ENCODE peak calls at places on chromosomes 13 and 19, in eight cellular contexts. One of them, this sample, is unnamed.

GRCh38 chr19:21569497-21569870 is 64.1 kb downstream of the ZNF429 start:
- DNase-seq in fibroblast of mammary gland: peak
- DNase-seq in adrenal gland: peak
- DNase-seq in fibroblast of the aortic adventitia: no peak
- DNase-seq in psoas muscle: no peak
- DNase-seq in lower leg skin: no peak
- DNase-seq in esophagus squamous epithelium: no peak
- DNase-seq in fibroblast of pulmonary artery: no peak
- DNase-seq in this sample: peak

GRCh38 chr13:29596064-29596418 is 553 bp upstream of the SLC7A1 start:
- DNase-seq in fibroblast of mammary gland: no peak
- DNase-seq in adrenal gland: no peak
- DNase-seq in fibroblast of the aortic adventitia: no peak
- DNase-seq in psoas muscle: no peak
- DNase-seq in lower leg skin: no peak
- DNase-seq in esophagus squamous epithelium: no peak
- DNase-seq in fibroblast of pulmonary artery: no peak
- DNase-seq in this sample: no peak

GRCh38 chr13:80048802-80049201 is 292.1 kb downstream of the SPRY2 start:
- DNase-seq in fibroblast of mammary gland: peak
- DNase-seq in adrenal gland: peak
- DNase-seq in fibroblast of the aortic adventitia: peak
- DNase-seq in psoas muscle: peak
- DNase-seq in lower leg skin: peak
- DNase-seq in esophagus squamous epithelium: peak
- DNase-seq in fibroblast of pulmonary artery: peak
- DNase-seq in this sample: peak

GRCh38 chr13:48346583-48346982 is 43.0 kb downstream of the RB1 start:
- DNase-seq in fibroblast of mammary gland: no peak
- DNase-seq in adrenal gland: no peak
- DNase-seq in fibroblast of the aortic adventitia: no peak
- DNase-seq in psoas muscle: no peak
- DNase-seq in lower leg skin: no peak
- DNase-seq in esophagus squamous epithelium: no peak
- DNase-seq in fibroblast of pulmonary artery: no peak
- DNase-seq in this sample: no peak

GRCh38 chr13:58542530-58542929 is 911.0 kb downstream of the PCDH17 start:
- DNase-seq in fibroblast of mammary gland: no peak
- DNase-seq in adrenal gland: no peak
- DNase-seq in fibroblast of the aortic adventitia: no peak
- DNase-seq in psoas muscle: no peak
- DNase-seq in lower leg skin: no peak
- DNase-seq in esophagus squamous epithelium: no peak
- DNase-seq in fibroblast of pulmonary artery: no peak
- DNase-seq in this sample: no peak

GRCh38 chr13:38180670-38181069 is 169.0 kb upstream of the UFM1 start:
- DNase-seq in fibroblast of mammary gland: no peak
- DNase-seq in adrenal gland: no peak
- DNase-seq in fibroblast of the aortic adventitia: no peak
- DNase-seq in psoas muscle: no peak
- DNase-seq in lower leg skin: no peak
- DNase-seq in esophagus squamous epithelium: no peak
- DNase-seq in fibroblast of pulmonary artery: no peak
- DNase-seq in this sample: peak

GRCh38 chr19:13135068-13136062 is 14.8 kb downstream of the STX10 start:
- DNase-seq in fibroblast of mammary gland: no peak
- DNase-seq in adrenal gland: no peak
- DNase-seq in fibroblast of the aortic adventitia: no peak
- DNase-seq in psoas muscle: no peak
- DNase-seq in lower leg skin: no peak
- DNase-seq in esophagus squamous epithelium: no peak
- DNase-seq in fibroblast of pulmonary artery: no peak
- DNase-seq in this sample: no peak

GRCh38 chr19:10295847-10296591 is 6.3 kb downstream of the ICAM5 start:
- DNase-seq in fibroblast of mammary gland: no peak
- DNase-seq in adrenal gland: no peak
- DNase-seq in fibroblast of the aortic adventitia: no peak
- DNase-seq in psoas muscle: no peak
- DNase-seq in lower leg skin: no peak
- DNase-seq in esophagus squamous epithelium: no peak
- DNase-seq in fibroblast of pulmonary artery: no peak
- DNase-seq in this sample: no peak

GRCh38 chr19:4390862-4391693 is 9.3 kb downstream of the SH3GL1 start:
- DNase-seq in fibroblast of mammary gland: peak
- DNase-seq in adrenal gland: peak
- DNase-seq in fibroblast of the aortic adventitia: peak
- DNase-seq in psoas muscle: peak
- DNase-seq in lower leg skin: no peak
- DNase-seq in esophagus squamous epithelium: no peak
- DNase-seq in fibroblast of pulmonary artery: no peak
- DNase-seq in this sample: peak

GRCh38 chr13:82766732-82767321 is 1115.4 kb downstream of the SLITRK1 start:
- DNase-seq in fibroblast of mammary gland: no peak
- DNase-seq in adrenal gland: no peak
- DNase-seq in fibroblast of the aortic adventitia: no peak
- DNase-seq in psoas muscle: no peak
- DNase-seq in lower leg skin: no peak
- DNase-seq in esophagus squamous epithelium: no peak
- DNase-seq in fibroblast of pulmonary artery: no peak
- DNase-seq in this sample: no peak

GRCh38 chr19:56189785-56190184 is 7.8 kb downstream of the ZSCAN5B start:
- DNase-seq in fibroblast of mammary gland: no peak
- DNase-seq in adrenal gland: no peak
- DNase-seq in fibroblast of the aortic adventitia: no peak
- DNase-seq in psoas muscle: no peak
- DNase-seq in lower leg skin: no peak
- DNase-seq in esophagus squamous epithelium: no peak
- DNase-seq in fibroblast of pulmonary artery: no peak
- DNase-seq in this sample: no peak

GRCh38 chr13:40116008-40116407 is 460.5 kb downstream of the COG6 start:
- DNase-seq in fibroblast of mammary gland: peak
- DNase-seq in adrenal gland: peak
- DNase-seq in fibroblast of the aortic adventitia: peak
- DNase-seq in psoas muscle: no peak
- DNase-seq in lower leg skin: peak
- DNase-seq in esophagus squamous epithelium: no peak
- DNase-seq in fibroblast of pulmonary artery: peak
- DNase-seq in this sample: peak

GRCh38 chr19:45499196-45500180 is 1.2 kb downstream of the PPM1N start:
- DNase-seq in fibroblast of mammary gland: no peak
- DNase-seq in adrenal gland: no peak
- DNase-seq in fibroblast of the aortic adventitia: no peak
- DNase-seq in psoas muscle: peak
- DNase-seq in lower leg skin: no peak
- DNase-seq in esophagus squamous epithelium: no peak
- DNase-seq in fibroblast of pulmonary artery: no peak
- DNase-seq in this sample: peak

GRCh38 chr13:95304446-95304845 is 3.2 kb upstream of the ABCC4 start:
- DNase-seq in fibroblast of mammary gland: no peak
- DNase-seq in adrenal gland: no peak
- DNase-seq in fibroblast of the aortic adventitia: no peak
- DNase-seq in psoas muscle: no peak
- DNase-seq in lower leg skin: no peak
- DNase-seq in esophagus squamous epithelium: no peak
- DNase-seq in fibroblast of pulmonary artery: no peak
- DNase-seq in this sample: no peak

DNA sequence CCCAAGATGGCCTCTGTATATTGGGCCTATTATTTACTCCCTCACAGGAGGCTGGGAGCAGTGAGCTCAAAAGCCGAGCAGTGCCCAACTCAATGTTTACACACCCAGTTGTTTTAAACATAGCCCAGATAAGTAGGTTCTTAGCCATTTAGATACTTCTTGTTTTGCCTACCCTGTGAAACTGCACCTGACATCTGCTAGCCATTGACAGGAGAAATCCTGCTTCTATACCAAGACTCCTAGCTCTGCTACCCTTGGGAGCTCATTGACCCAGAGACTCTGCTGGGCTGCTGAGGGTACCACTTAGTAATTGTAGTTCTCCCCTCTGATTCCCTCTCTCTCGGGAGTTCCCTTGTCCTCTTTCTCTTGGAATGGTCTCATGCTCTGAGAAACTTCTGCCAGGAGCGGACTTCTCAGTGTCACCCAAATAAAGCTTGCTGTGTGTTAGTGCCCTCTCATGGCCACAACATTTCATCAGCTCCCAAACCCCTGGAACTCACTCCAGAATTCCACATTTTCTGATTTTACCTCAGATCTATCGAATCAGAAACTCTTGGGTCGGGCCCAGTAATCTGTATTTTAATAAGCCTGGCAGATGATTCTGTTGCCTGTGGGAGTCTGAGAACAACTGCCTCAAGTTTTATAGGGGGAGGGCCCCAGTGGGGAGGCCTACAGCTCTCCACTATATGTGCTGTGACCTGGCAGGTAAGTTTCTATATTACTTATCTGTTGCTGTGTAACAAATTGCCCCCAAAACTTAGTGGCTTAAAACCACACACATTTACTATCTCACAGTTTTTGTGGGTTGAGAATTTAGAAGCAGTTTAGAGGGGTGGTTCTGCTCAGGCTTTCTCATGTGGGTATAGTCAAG is 221.1 kb downstream of the TDRD3 start:
- DNase-seq in fibroblast of mammary gland: peak
- DNase-seq in adrenal gland: no peak
- DNase-seq in fibroblast of the aortic adventitia: peak
- DNase-seq in psoas muscle: no peak
- DNase-seq in lower leg skin: no peak
- DNase-seq in esophagus squamous epithelium: no peak
- DNase-seq in fibroblast of pulmonary artery: peak
- DNase-seq in this sample: peak
- TF ChIP-seq CTCF in fibroblast of mammary gland: peak
- TF ChIP-seq CTCF in adrenal gland: peak
- TF ChIP-seq CTCF in fibroblast of the aortic adventitia: peak
- TF ChIP-seq CTCF in psoas muscle: no peak
- TF ChIP-seq CTCF in lower leg skin: no peak
- TF ChIP-seq CTCF in esophagus squamous epithelium: peak
- TF ChIP-seq CTCF in fibroblast of pulmonary artery: peak
- TF ChIP-seq CTCF in this sample: peak

GRCh38 chr19:1790054-1790762 is 21.9 kb downstream of the ATP8B3 start:
- DNase-seq in fibroblast of mammary gland: no peak
- DNase-seq in adrenal gland: no peak
- DNase-seq in fibroblast of the aortic adventitia: no peak
- DNase-seq in psoas muscle: no peak
- DNase-seq in lower leg skin: no peak
- DNase-seq in esophagus squamous epithelium: no peak
- DNase-seq in fibroblast of pulmonary artery: no peak
- DNase-seq in this sample: no peak
- H3K4me3 ChIP-seq in fibroblast of mammary gland: no peak
- H3K4me3 ChIP-seq in adrenal gland: no peak
- H3K4me3 ChIP-seq in fibroblast of the aortic adventitia: no peak
- H3K4me3 ChIP-seq in psoas muscle: peak
- H3K4me3 ChIP-seq in lower leg skin: no peak
- H3K4me3 ChIP-seq in esophagus squamous epithelium: peak
- H3K4me3 ChIP-seq in fibroblast of pulmonary artery: no peak
- H3K4me3 ChIP-seq in this sample: no peak

GRCh38 chr19:48992571-48993174 is 436 bp downstream of the GYS1 start:
- DNase-seq in fibroblast of mammary gland: no peak
- DNase-seq in adrenal gland: peak
- DNase-seq in fibroblast of the aortic adventitia: no peak
- DNase-seq in psoas muscle: no peak
- DNase-seq in lower leg skin: no peak
- DNase-seq in esophagus squamous epithelium: no peak
- DNase-seq in fibroblast of pulmonary artery: no peak
- DNase-seq in this sample: no peak

GRCh38 chr19:48991011-48991609 is 2.0 kb downstream of the GYS1 start:
- DNase-seq in fibroblast of mammary gland: no peak
- DNase-seq in adrenal gland: no peak
- DNase-seq in fibroblast of the aortic adventitia: no peak
- DNase-seq in psoas muscle: no peak
- DNase-seq in lower leg skin: no peak
- DNase-seq in esophagus squamous epithelium: no peak
- DNase-seq in fibroblast of pulmonary artery: no peak
- DNase-seq in this sample: no peak

GRCh38 chr19:48991823-48992570 is 1.1 kb downstream of the GYS1 start:
- DNase-seq in fibroblast of mammary gland: peak
- DNase-seq in adrenal gland: peak
- DNase-seq in fibroblast of the aortic adventitia: peak
- DNase-seq in psoas muscle: peak
- DNase-seq in lower leg skin: peak
- DNase-seq in esophagus squamous epithelium: no peak
- DNase-seq in fibroblast of pulmonary artery: peak
- DNase-seq in this sample: peak

GRCh38 chr19:48994035-48994386 is 324 bp downstream of the RUVBL2 start:
- DNase-seq in fibroblast of mammary gland: no peak
- DNase-seq in adrenal gland: no peak
- DNase-seq in fibroblast of the aortic adventitia: no peak
- DNase-seq in psoas muscle: no peak
- DNase-seq in lower leg skin: peak
- DNase-seq in esophagus squamous epithelium: no peak
- DNase-seq in fibroblast of pulmonary artery: no peak
- DNase-seq in this sample: no peak

GRCh38 chr19:48993175-48994034 is at the start of the genes GYS1 and RUVBL2:
- DNase-seq in fibroblast of mammary gland: peak
- DNase-seq in adrenal gland: peak
- DNase-seq in fibroblast of the aortic adventitia: peak
- DNase-seq in psoas muscle: peak
- DNase-seq in lower leg skin: peak
- DNase-seq in esophagus squamous epithelium: peak
- DNase-seq in fibroblast of pulmonary artery: peak
- DNase-seq in this sample: peak
- TF ChIP-seq CTCF in fibroblast of mammary gland: peak
- TF ChIP-seq CTCF in adrenal gland: peak
- TF ChIP-seq CTCF in fibroblast of the aortic adventitia: peak
- TF ChIP-seq CTCF in psoas muscle: peak
- TF ChIP-seq CTCF in lower leg skin: peak
- TF ChIP-seq CTCF in esophagus squamous epithelium: peak
- TF ChIP-seq CTCF in fibroblast of pulmonary artery: peak
- TF ChIP-seq CTCF in this sample: peak

DNA sequence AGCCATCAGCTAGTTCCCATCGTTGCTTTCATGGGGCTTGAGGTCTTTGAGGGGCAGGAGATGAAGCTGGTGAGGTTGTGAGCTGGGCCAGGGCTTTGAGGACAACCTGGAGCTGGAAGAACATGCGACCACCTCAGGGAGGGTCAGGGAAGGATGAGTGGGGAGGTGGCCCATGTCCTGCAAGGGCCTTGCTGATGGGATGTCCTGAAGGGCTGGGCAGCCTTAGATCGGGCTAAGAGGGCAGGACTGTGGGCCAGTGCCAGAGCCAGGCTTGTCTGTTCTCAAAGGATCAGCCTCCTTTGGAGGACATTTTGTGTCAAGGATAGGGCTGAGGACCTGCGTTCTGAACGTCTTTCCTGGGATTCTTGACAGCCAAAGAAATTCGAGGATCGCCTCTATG is 10.5 kb downstream of the CYTH2 start:
- DNase-seq in fibroblast of mammary gland: no peak
- DNase-seq in adrenal gland: no peak
- DNase-seq in fibroblast of the aortic adventitia: no peak
- DNase-seq in psoas muscle: peak
- DNase-seq in lower leg skin: no peak
- DNase-seq in esophagus squamous epithelium: no peak
- DNase-seq in fibroblast of pulmonary artery: no peak
- DNase-seq in this sample: no peak
- H3K4me3 ChIP-seq in fibroblast of mammary gland: no peak
- H3K4me3 ChIP-seq in adrenal gland: no peak
- H3K4me3 ChIP-seq in fibroblast of the aortic adventitia: no peak
- H3K4me3 ChIP-seq in psoas muscle: peak
- H3K4me3 ChIP-seq in lower leg skin: no peak
- H3K4me3 ChIP-seq in esophagus squamous epithelium: peak
- H3K4me3 ChIP-seq in fibroblast of pulmonary artery: no peak
- H3K4me3 ChIP-seq in this sample: no peak